ENCODE peak calls at places on chromosome X, in four cellular contexts. F is neural crest cell, M is astrocyte of the hippocampus, S is GM04504. Q is an unnamed sample.

GRCh38 chrX:40552768-40553167 is 28.0 kb upstream of the ATP6AP2 start:
- DNase-seq in F (no peak), M (peak), S (no peak), Q (no peak)

GRCh38 chrX:145003443-145003842 is 243.9 kb upstream of the SPANXN1 start:
- DNase-seq in F (no peak), M (no peak), S (no peak), Q (no peak)

GRCh38 chrX:71543316-71543715 is 10.4 kb downstream of the OGT start:
- DNase-seq in F (no peak), M (peak), S (no peak), Q (peak)

GRCh38 chrX:24387724-24388123 is 27.3 kb downstream of the SUPT20HL1 start:
- DNase-seq in F (no peak), M (no peak), S (no peak), Q (no peak)

GRCh38 chrX:130772313-130773140 is 130.5 kb downstream of the ENOX2 start:
- DNase-seq in F (no peak), M (peak), S (peak), Q (peak)

GRCh38 chrX:370244-370962 is 16.3 kb downstream of the PPP2R3B start:
- DNase-seq in F (no peak), M (no peak), S (no peak), Q (no peak)

GRCh38 chrX:149638860-149639259 is 7.3 kb upstream of the TMEM185A start:
- DNase-seq in F (no peak), M (peak), S (no peak), Q (peak)

GRCh38 chrX:38287669-38288068 is 39.6 kb downstream of the RPGR start:
- DNase-seq in F (no peak), M (no peak), S (no peak), Q (no peak)

GRCh38 chrX:41029332-41029731 is 55.9 kb upstream of the USP9X start:
- DNase-seq in F (no peak), M (no peak), S (no peak), Q (no peak)